ENCODE peak calls at places on chromosomes 12 and 14, in four cellular contexts. A, R, H and S are unnamed samples.

GRCh38 chr12:103495783-103496456 is at the start of gene C12orf42:
- DNase-seq in A (no peak), R (no peak), H (no peak), S (peak)

GRCh38 chr14:23094666-23095195 is at the start of gene ACIN1:
- DNase-seq in A (peak), R (peak), H (no peak), S (peak)

GRCh38 chr12:55818886-55819285 is 1.0 kb downstream of the ORMDL2 start:
- DNase-seq in A (no peak), R (no peak), H (no peak), S (no peak)

GRCh38 chr14:35412281-35413057 is 7.9 kb upstream of the NFKBIA start:
- DNase-seq in A (no peak), R (no peak), H (no peak), S (no peak)

GRCh38 chr12:63294327-63294632 is 143.3 kb upstream of the AVPR1A start:
- DNase-seq in A (no peak), R (no peak), H (no peak), S (peak)

GRCh38 chr12:102874819-102875218 is 42.2 kb downstream of the PAH start:
- DNase-seq in A (peak), R (peak), H (no peak), S (no peak)

GRCh38 chr12:77190022-77190421 is 124.7 kb upstream of the E2F7 start:
- DNase-seq in A (no peak), R (no peak), H (no peak), S (peak)

GRCh38 chr14:91466192-91466591 is 43.9 kb downstream of the PPP4R3A start:
- DNase-seq in A (no peak), R (no peak), H (no peak), S (no peak)

GRCh38 chr12:4187916-4188315 is 85.6 kb upstream of the CCND2 start:
- DNase-seq in A (no peak), R (no peak), H (no peak), S (no peak)

GRCh38 chr12:64893961-64894360 is 69.5 kb downstream of the TBC1D30 start:
- DNase-seq in A (no peak), R (no peak), H (no peak), S (peak)

GRCh38 chr14:22539831-22540230 is 49.2 kb downstream of the DAD1 start:
- DNase-seq in A (no peak), R (no peak), H (no peak), S (no peak)

GRCh38 chr14:75279153-75279738 is 618 bp downstream of the FOS start:
- DNase-seq in A (peak), R (peak), H (no peak), S (no peak)

GRCh38 chr12:80509781-80510556 is 65.9 kb downstream of the PTPRQ start:
- DNase-seq in A (no peak), R (no peak), H (no peak), S (no peak)

GRCh38 chr12:54981796-54982195 is 2.8 kb downstream of the TESPA1 start:
- DNase-seq in A (no peak), R (no peak), H (no peak), S (no peak)

GRCh38 chr12:119808441-119808840 is 68.7 kb downstream of the CIT start:
- DNase-seq in A (no peak), R (no peak), H (no peak), S (peak)

GRCh38 chr12:101459642-101460346 is 15.3 kb upstream of the SPIC start:
- DNase-seq in A (no peak), R (peak), H (no peak), S (peak)

GRCh38 chr12:123034865-123035264 is 54.4 kb downstream of the ARL6IP4 start:
- DNase-seq in A (no peak), R (no peak), H (no peak), S (peak)

GRCh38 chr12:7142057-7142644 is 12.0 kb downstream of the CLSTN3 start:
- DNase-seq in A (no peak), R (no peak), H (peak), S (peak)

GRCh38 chr14:50790568-50790967 is 40.4 kb downstream of the NIN start:
- DNase-seq in A (no peak), R (no peak), H (no peak), S (no peak)

GRCh38 chr14:70905316-70905715 is 1.9 kb upstream of the PCNX1 start:
- DNase-seq in A (peak), R (no peak), H (no peak), S (no peak)

GRCh38 chr14:90580381-90581335 is 183.8 kb downstream of the CALM1 start:
- DNase-seq in A (no peak), R (no peak), H (no peak), S (no peak)

GRCh38 chr14:71855399-71856036 is 76.7 kb upstream of the RGS6 start:
- DNase-seq in A (peak), R (peak), H (peak), S (peak)

GRCh38 chr12:94285954-94286579 is 137.7 kb downstream of the PLXNC1 start:
- DNase-seq in A (no peak), R (no peak), H (no peak), S (no peak)

GRCh38 chr12:39632670-39633069 is 13.1 kb upstream of the ABCD2 start:
- DNase-seq in A (no peak), R (no peak), H (no peak), S (no peak)

GRCh38 chr12:16350682-16351081 is 3.2 kb downstream of the MGST1 start:
- DNase-seq in A (peak), R (peak), H (no peak), S (peak)

GRCh38 chr12:16349132-16349463 is 1.7 kb downstream of the MGST1 start:
- DNase-seq in A (peak), R (peak), H (no peak), S (peak)

GRCh38 chr12:16346931-16347330 is 514 bp upstream of the MGST1 start:
- DNase-seq in A (no peak), R (no peak), H (no peak), S (peak)

GRCh38 chr12:16347391-16348298 is at the start of gene MGST1:
- DNase-seq in A (peak), R (peak), H (no peak), S (peak)

DNA sequence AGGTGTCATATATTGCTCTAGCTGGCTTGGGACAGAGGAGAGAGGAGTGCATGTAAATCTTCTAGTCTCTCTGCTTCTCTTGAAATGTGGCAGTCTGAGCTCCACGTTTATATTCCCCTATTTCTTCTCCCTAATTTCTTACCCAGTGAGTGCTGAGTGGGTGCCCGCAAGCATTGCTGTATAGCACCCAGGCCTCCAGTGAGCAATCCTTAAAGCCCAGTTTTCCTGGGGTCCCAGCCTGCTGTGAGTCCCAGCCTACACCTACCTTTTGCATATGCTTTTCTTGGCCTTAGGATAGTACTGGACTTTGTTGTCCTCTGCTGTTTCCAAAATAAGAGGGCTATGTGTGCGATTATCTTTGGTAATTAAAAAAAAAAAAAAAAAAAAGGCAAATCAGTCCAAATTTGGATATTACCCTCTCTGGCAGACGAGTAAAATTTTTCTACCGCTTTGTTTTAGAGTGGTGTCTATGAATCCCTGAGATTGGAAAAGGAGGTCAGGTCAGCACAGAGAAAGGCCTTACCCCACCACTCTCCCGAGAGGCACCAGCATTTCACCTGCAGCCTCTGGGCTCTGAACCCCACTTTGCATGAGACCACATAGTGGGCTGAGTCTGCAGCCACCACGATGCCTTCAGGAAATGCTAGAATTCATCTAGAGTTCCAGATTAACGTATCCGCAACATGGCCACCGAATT is 1.1 kb downstream of the MGST1 start:
- DNase-seq in A (no peak), R (no peak), H (no peak), S (no peak)
- H3K4me3 ChIP-seq in A (peak), R (peak), H (no peak), S (peak)

GRCh38 chr14:100559455-100559854 is 27.8 kb downstream of the BEGAIN start:
- DNase-seq in A (no peak), R (no peak), H (no peak), S (no peak)

GRCh38 chr14:100558966-100559365 is 28.3 kb downstream of the BEGAIN start:
- DNase-seq in A (no peak), R (no peak), H (no peak), S (no peak)

GRCh38 chr14:100556936-100557505 is 30.2 kb downstream of the BEGAIN start:
- DNase-seq in A (no peak), R (no peak), H (no peak), S (no peak)

GRCh38 chr14:100557658-100558057 is 29.6 kb downstream of the BEGAIN start:
- DNase-seq in A (no peak), R (peak), H (no peak), S (peak)

GRCh38 chr14:100558226-100558625 is 29.0 kb downstream of the BEGAIN start:
- DNase-seq in A (no peak), R (no peak), H (no peak), S (no peak)
- H3K4me3 ChIP-seq in A (no peak), R (no peak), H (no peak), S (no peak)

GRCh38 chr14:57493467-57494181 is at the start of gene CCDC198:
- DNase-seq in A (no peak), R (no peak), H (no peak), S (no peak)
- H3K4me3 ChIP-seq in A (no peak), R (no peak), H (no peak), S (no peak)

GRCh38 chr12:49060237-49061156 is at the start of gene KMT2D:
- DNase-seq in A (peak), R (peak), H (peak), S (peak)

GRCh38 chr12:49059385-49060232 is 985 bp downstream of the KMT2D start:
- DNase-seq in A (no peak), R (no peak), H (no peak), S (no peak)

GRCh38 chr12:49059063-49059384 is 1.6 kb downstream of the KMT2D start:
- DNase-seq in A (no peak), R (no peak), H (no peak), S (no peak)

GRCh38 chr12:49057888-49058287 is 2.7 kb downstream of the KMT2D start:
- DNase-seq in A (no peak), R (no peak), H (no peak), S (peak)

DNA sequence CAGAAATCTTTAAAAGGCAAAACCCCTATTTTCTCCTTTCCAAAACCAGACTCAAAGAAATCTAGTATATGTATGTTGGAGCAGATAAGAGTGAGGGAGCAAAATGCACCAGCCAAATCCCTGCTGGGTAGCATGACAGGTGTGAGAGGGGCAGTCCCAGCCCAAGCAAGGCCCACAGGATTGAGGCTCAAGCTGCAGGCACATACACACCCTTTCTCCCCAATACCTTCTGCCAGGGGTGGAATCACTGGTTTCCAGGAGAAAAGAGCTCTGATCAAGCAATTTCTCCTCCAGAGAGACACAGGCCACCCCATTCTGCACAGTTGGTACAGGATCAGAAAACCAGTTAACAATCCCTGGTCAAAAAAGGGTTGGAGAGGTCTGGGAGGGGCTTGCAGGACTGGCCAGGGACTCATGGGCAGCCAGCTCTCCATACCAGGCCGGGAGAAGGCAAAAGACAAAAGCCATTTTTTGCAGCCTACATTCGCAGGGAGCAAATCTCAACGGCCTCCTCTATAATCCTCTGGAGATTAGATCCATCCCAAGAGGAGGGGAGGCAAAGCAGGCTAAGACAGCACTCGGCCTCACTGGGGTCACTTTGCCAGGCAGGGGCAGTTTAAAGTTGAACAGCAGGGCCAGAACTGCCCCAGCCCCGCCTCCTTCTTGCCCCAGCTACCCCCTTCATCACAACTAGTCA is 2.1 kb downstream of the KMT2D start:
- DNase-seq in A (no peak), R (no peak), H (no peak), S (no peak)
- H3K4me3 ChIP-seq in A (peak), R (peak), H (peak), S (peak)

DNA sequence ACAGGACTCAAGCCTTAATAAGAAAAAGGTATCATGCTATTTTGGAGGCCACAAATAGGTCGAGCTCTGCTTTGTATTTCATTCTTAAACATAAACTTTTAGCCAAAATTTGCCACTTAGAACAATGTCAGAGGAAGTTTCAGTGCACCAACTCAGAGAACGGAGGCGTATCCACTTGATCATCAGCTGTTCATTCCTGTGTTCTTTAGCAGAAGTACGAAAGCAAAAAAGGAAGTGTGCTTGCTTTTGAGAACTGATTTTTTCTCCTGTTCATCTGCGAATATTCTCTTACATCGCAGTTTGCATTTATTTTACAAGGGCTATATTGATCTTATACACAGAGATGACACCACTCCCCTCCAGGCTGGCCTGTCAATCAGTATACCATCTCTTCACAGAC is 188.6 kb upstream of the SOX5 start:
- DNase-seq in A (no peak), R (no peak), H (no peak), S (no peak)
- H3K4me3 ChIP-seq in A (no peak), R (no peak), H (no peak), S (no peak)

GRCh38 chr12:100268835-100269564 is 2.0 kb downstream of the SCYL2 start:
- DNase-seq in A (no peak), R (no peak), H (no peak), S (peak)
- H3K4me3 ChIP-seq in A (peak), R (peak), H (no peak), S (peak)

DNA sequence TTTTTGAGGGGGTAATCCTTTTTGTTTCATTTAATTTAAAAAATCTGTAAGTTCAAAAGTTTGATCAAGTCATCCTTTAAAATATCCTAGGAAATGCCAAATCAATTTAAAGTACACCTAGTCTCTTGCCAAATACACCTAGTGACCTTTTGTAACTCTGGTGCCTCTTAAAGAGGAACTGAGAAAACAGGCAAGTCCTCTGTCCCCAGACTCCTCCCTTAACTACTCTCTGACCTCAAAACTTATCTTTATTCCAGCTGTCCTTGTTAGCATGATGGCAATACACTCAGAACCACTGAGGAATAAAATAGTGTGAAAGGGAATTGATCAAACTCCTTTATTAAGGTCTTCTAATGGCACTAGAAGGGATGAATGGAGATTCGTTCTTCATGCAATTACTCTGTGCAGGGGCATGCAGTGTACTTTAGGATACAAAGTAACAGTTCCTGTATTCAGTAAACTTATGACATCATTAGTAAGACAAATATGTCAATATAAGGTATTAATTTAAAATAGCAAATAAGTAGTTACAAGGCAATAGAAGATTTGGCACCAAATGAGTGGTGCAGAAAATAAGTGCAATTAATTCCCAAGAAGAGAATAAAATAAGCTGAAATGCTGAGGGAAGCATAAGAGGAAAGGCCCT is 3.3 kb downstream of the FAR2 start:
- DNase-seq in A (no peak), R (no peak), H (no peak), S (no peak)
- H3K4me3 ChIP-seq in A (no peak), R (no peak), H (no peak), S (no peak)